ENCODE peak calls at places on chromosomes 3 and 15, in seven cellular contexts. O, S, T, L, Q, K and V are unnamed samples.

GRCh38 chr15:40575113-40575512 is 6.0 kb downstream of the RPUSD2 start:
- DNase-seq in O (no peak), S (no peak), T (no peak), L (no peak), Q (no peak), K (no peak), V (no peak)

GRCh38 chr3:159776779-159777178 is 211.9 kb upstream of the IL12A start:
- DNase-seq in O (no peak), S (no peak), T (no peak), L (no peak), Q (no peak), K (no peak), V (no peak)

GRCh38 chr15:62847900-62848489 is 194.6 kb upstream of the TPM1 start:
- DNase-seq in O (no peak), S (no peak), T (peak; percentile 67), L (peak; percentile 78), Q (peak; percentile 20), K (peak; percentile 11), V (peak; percentile 50)

GRCh38 chr15:88705769-88706165 is 67.0 kb downstream of the ISG20 start:
- DNase-seq in O (no peak), S (no peak), T (no peak), L (no peak), Q (no peak), K (no peak), V (no peak)

GRCh38 chr15:64001148-64001547 is 45.1 kb downstream of the DAPK2 start:
- DNase-seq in O (no peak), S (no peak), T (no peak), L (no peak), Q (no peak), K (no peak), V (no peak)

GRCh38 chr15:44208956-44209355 is 13.9 kb upstream of the FRMD5 start:
- DNase-seq in O (no peak), S (no peak), T (no peak), L (no peak), Q (no peak), K (no peak), V (no peak)

GRCh38 chr3:57796261-57796660 is 40.2 kb downstream of the SLMAP start:
- DNase-seq in O (no peak), S (no peak), T (no peak), L (no peak), Q (no peak), K (no peak), V (no peak)

GRCh38 chr15:69060744-69061143 is 46.2 kb downstream of the NOX5 start:
- DNase-seq in O (no peak), S (no peak), T (no peak), L (no peak), Q (no peak), K (peak; percentile 16), V (no peak)

GRCh38 chr3:15387171-15387581 is 40.2 kb downstream of the METTL6 start:
- DNase-seq in O (no peak), S (no peak), T (no peak), L (no peak), Q (no peak), K (no peak), V (no peak)

GRCh38 chr3:21705769-21706168 is 45.2 kb downstream of the ZNF385D start:
- DNase-seq in O (peak; percentile 88), S (peak; percentile 70), T (no peak), L (no peak), Q (no peak), K (no peak), V (no peak)

GRCh38 chr3:146335386-146335785 is 84.5 kb upstream of the PLSCR4 start:
- DNase-seq in O (no peak), S (no peak), T (no peak), L (no peak), Q (no peak), K (no peak), V (no peak)

GRCh38 chr15:71153823-71154524 is 38.7 kb downstream of the THSD4 start:
- DNase-seq in O (no peak), S (no peak), T (no peak), L (peak; percentile 36), Q (no peak), K (no peak), V (no peak)

GRCh38 chr15:86879250-86880229 is 799.9 kb downstream of the AGBL1 start:
- DNase-seq in O (no peak), S (no peak), T (no peak), L (no peak), Q (no peak), K (no peak), V (no peak)

GRCh38 chr15:90762109-90762508 is 45.0 kb downstream of the BLM start:
- DNase-seq in O (no peak), S (peak; percentile 53), T (no peak), L (peak; percentile 8), Q (no peak), K (no peak), V (no peak)

GRCh38 chr3:156553705-156554356 is 1.1 kb downstream of the SSR3 start:
- DNase-seq in O (no peak), S (no peak), T (no peak), L (no peak), Q (no peak), K (no peak), V (peak; percentile 21)

GRCh38 chr3:147408180-147409105 is 722 bp upstream of the ZIC1 start:
- DNase-seq in O (no peak), S (no peak), T (peak; percentile 58), L (no peak), Q (no peak), K (no peak), V (no peak)

GRCh38 chr3:65532164-65532563 is 506.6 kb downstream of the MAGI1 start:
- DNase-seq in O (no peak), S (no peak), T (no peak), L (no peak), Q (no peak), K (no peak), V (no peak)

GRCh38 chr3:31776016-31776415 is 205.0 kb downstream of the OSBPL10 start:
- DNase-seq in O (no peak), S (no peak), T (no peak), L (no peak), Q (no peak), K (no peak), V (no peak)

GRCh38 chr15:88246081-88246480 is 10.5 kb downstream of the NTRK3 start:
- DNase-seq in O (no peak), S (no peak), T (no peak), L (no peak), Q (no peak), K (no peak), V (no peak)

DNA sequence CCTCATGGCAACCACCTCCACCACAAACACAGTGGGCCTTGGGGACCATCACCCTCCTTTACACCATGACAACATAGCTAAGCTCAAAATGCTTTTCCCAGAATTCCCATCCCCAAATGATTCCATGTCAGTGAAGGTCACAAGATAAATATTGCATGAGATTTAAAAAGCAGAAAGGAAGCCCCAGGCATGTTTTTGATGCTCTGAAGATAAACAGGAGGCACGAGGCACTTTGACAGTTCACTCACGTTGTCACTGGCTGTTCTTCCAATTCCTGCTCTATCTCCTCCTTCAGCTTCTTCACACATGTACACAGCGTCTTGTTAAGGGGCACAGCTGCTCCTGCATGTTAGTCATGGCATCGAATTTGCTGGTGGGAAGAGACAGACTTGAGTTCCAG is 180.4 kb downstream of the STAC start:
- DNase-seq in O (no peak), S (no peak), T (no peak), L (no peak), Q (no peak), K (no peak), V (no peak)
- H3K4me3 ChIP-seq in O (no peak overlapping the region), S (no peak overlapping the region), T (no peak overlapping the region), L (no peak overlapping the region), Q (no peak overlapping the region), K (no peak overlapping the region), V (no peak overlapping the region)

DNA sequence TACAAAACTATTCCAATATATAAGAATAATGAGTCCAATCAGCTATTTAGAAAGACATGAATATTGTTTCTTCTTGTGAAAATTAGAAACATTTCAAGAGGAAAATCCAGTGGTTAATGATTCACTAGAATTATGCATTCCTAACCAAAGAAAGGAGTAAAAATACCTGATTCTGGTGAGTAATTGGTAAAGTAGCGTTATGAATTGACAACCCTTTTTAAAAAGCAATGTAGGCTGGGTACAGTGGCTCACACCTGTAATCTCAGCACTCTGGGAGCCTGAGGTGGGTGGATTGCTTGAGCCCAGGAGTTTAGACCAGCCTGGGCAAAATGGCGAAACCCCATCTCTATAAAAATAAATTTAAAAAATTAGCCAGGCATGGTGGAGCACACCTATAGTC is 43.3 kb downstream of the TOPAZ1 start:
- DNase-seq in O (no peak), S (no peak), T (no peak), L (no peak), Q (no peak), K (no peak), V (no peak)
- H3K4me1 ChIP-seq in O (no peaks in the 10 kb centered on the region), S (no peaks in the 10 kb centered on the region), T (no peaks in the 10 kb centered on the region), L (no peaks in the 10 kb centered on the region), Q (no peaks in the 10 kb centered on the region), K (no peaks in the 10 kb centered on the region), V (no peaks in the 10 kb centered on the region)

DNA sequence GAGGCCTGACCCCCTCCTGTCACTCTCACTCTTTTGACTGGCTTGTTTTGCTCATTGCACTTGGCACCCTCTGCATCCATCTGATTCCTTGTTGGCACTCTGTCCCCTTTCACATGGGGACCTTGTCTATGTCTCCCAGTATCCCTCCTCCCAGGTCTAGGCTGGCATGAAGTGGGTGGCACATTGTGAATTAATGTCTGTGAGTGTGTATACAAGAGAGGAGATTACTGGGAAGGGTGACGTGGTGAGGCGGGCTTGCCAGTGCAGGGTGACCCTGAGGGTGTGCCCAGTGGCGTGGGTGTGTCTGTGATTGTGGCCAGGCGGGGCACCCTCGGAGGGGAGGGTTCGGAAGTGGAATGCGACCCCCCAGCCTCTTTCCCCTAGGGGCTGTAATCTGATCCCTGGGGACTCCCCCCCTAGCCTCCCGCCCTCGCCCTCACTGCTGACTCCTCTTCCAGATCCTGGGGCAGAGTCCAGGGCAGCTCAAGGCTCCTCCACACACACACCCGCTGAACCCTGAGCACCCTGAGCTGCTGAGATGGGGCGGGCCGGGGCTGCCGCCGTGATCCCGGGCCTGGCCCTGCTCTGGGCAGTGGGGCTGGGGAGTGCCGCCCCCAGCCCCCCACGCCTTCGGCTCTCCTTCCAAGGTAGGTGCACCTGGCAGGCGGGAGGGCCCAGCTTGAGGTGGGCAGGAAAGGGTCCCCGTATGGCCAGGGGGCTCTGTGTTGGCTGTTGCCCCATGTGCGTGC is at the start of gene SEMA3B:
- DNase-seq in O (peak; percentile 67), S (peak; percentile 76), T (no peak), L (no peak), Q (no peak), K (no peak), V (no peak)
- H3K4me3 ChIP-seq in O (peak within 1 kb of the TSS; percentile 40), S (peak within 1 kb of the TSS; percentile 71), T (peak within 1 kb of the TSS; percentile 37), L (no peak within 1 kb of the TSS), Q (no peak within 1 kb of the TSS), K (no peak within 1 kb of the TSS), V (no peak within 1 kb of the TSS)

GRCh38 chr3:195907730-195908438 is 467 bp downstream of the TNK2 start:
- DNase-seq in O (no peak), S (no peak), T (no peak), L (peak; percentile 63), Q (peak; percentile 57), K (peak; percentile 51), V (peak; percentile 46)

GRCh38 chr3:195903950-195904290 is 4.4 kb downstream of the TNK2 start:
- DNase-seq in O (no peak), S (no peak), T (no peak), L (no peak), Q (no peak), K (no peak), V (no peak)

GRCh38 chr3:195904364-195904763 is 4.0 kb downstream of the TNK2 start:
- DNase-seq in O (no peak), S (no peak), T (no peak), L (no peak), Q (no peak), K (no peak), V (no peak)

GRCh38 chr3:195906865-195907729 is 1.3 kb downstream of the TNK2 start:
- DNase-seq in O (peak; percentile 77), S (no peak), T (no peak), L (no peak), Q (peak; percentile 77), K (peak; percentile 87), V (no peak)

GRCh38 chr3:195905970-195906864 is 2.1 kb downstream of the TNK2 start:
- DNase-seq in O (no peak), S (no peak), T (no peak), L (no peak), Q (no peak), K (peak; percentile 35), V (no peak)
- H3K4me1 ChIP-seq in O (peaks cover 7% of the 10 kb centered on the region), S (peaks cover 31% of the 10 kb centered on the region), T (peaks cover 45% of the 10 kb centered on the region), L (peaks cover 22% of the 10 kb centered on the region), Q (peaks cover 45% of the 10 kb centered on the region), K (peaks cover 22% of the 10 kb centered on the region), V (peaks cover 26% of the 10 kb centered on the region)